ENCODE peak calls at places on chromosomes 5 and 9, in four cellular contexts. K, T, S and D are unnamed samples. For H3K9me3, the result is how much of the 10 kb centered on the place peaks cover.

GRCh38 chr5:132526290-132526973 is 16.9 kb downstream of the IL5 start:
- DNase-seq in K (peak), T (no peak), S (peak), D (peak)

GRCh38 chr9:106403081-106403480 is 459.9 kb upstream of the ZNF462 start:
- DNase-seq in K (peak), T (no peak), S (peak), D (no peak)

GRCh38 chr9:107712390-107712789 is 222.8 kb upstream of the KLF4 start:
- DNase-seq in K (peak), T (no peak), S (no peak), D (no peak)

GRCh38 chr9:121071356-121071755 is 3.4 kb upstream of the CNTRL start:
- DNase-seq in K (no peak), T (no peak), S (no peak), D (no peak)

GRCh38 chr9:130331061-130331460 is 65.5 kb downstream of the HMCN2 start:
- DNase-seq in K (no peak), T (no peak), S (no peak), D (no peak)

GRCh38 chr9:34553511-34554021 is 30.8 kb upstream of the ENHO start:
- DNase-seq in K (no peak), T (no peak), S (no peak), D (no peak)

GRCh38 chr5:120152472-120152871 is 311.6 kb upstream of the PRR16 start:
- DNase-seq in K (peak), T (no peak), S (no peak), D (no peak)

GRCh38 chr5:78907255-78907886 is 77.7 kb downstream of the ARSB start:
- DNase-seq in K (peak), T (peak), S (no peak), D (no peak)

GRCh38 chr9:126146254-126147145 is 180.1 kb upstream of the MVB12B start:
- DNase-seq in K (peak), T (no peak), S (peak), D (peak)

GRCh38 chr5:54087436-54087835 is 222.9 kb downstream of the ARL15 start:
- DNase-seq in K (peak), T (no peak), S (no peak), D (no peak)

GRCh38 chr9:614421-614820 is 227.1 kb upstream of the DMRT1 start:
- DNase-seq in K (peak), T (no peak), S (no peak), D (no peak)

GRCh38 chr9:129259373-129259772 is 81.3 kb upstream of the IER5L start:
- DNase-seq in K (no peak), T (no peak), S (no peak), D (no peak)

GRCh38 chr5:127133071-127133470 is 59.8 kb upstream of the C5orf63 start:
- DNase-seq in K (no peak), T (no peak), S (no peak), D (no peak)

GRCh38 chr9:128341435-128341849 is 1.1 kb downstream of the SLC27A4 start:
- DNase-seq in K (peak), T (peak), S (peak), D (peak)

GRCh38 chr9:89797255-89797654 is 192.4 kb downstream of the GADD45G start:
- DNase-seq in K (no peak), T (no peak), S (no peak), D (no peak)

GRCh38 chr5:50958852-50959457 is 292.5 kb downstream of the PARP8 start:
- DNase-seq in K (peak), T (no peak), S (peak), D (peak)

GRCh38 chr5:173429489-173430150 is 101.4 kb upstream of the STC2 start:
- DNase-seq in K (peak), T (no peak), S (no peak), D (no peak)

DNA sequence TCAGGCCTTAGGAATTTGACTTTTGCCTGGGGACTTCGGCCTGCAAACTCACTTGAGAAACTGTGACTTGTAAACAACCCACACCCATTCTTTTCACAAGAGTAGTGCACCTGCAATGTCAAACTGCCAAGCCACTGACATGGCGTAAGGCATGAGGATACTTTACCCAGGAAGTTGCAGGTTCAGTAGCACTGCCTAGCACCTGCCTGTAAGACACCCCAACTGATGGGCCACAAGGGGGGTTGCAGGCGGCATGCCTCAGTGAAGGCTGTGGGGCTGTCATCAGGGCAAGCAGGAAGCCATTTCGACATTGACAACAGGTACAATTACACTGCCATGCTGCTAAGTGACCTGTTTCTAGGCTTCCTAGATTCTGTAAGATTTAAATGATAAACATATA is 41.3 kb upstream of the RASGEF1C start:
- DNase-seq in K (no peak), T (no peak), S (no peak), D (no peak)
- H3K9me3 ChIP-seq in K (under half), T (half or more), S (under half), D (under half)

GRCh38 chr5:13595978-13596377 is 348.5 kb downstream of the DNAH5 start:
- DNase-seq in K (no peak), T (no peak), S (no peak), D (no peak)

DNA sequence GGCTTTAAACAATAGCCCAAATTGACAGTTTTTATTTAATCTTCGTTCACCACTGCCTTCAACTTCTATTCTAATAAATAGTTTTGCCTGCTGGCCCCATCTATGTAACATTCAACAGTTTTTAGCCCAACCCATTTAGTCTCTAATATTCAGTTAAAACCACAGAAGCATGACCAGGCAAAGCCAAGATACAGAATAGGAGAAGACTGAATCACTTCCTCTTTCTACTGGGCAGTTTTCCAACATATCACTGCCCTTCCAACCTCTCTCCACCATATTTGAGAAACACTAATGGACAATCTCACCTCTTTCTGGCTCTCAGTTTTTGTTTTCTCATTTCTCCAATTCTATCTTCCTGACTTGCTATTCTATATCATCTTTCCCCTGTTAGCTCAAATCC is 352.9 kb downstream of the DNAH5 start:
- DNase-seq in K (peak), T (no peak), S (no peak), D (no peak)
- H3K9me3 ChIP-seq in K (under half), T (under half), S (under half), D (under half)

GRCh38 chr5:3598236-3598635 is 2.6 kb downstream of the IRX1 start:
- DNase-seq in K (peak), T (no peak), S (no peak), D (no peak)
- H3K9me3 ChIP-seq in K (under half), T (under half), S (under half), D (under half)

GRCh38 chr5:179184521-179185050 is 124.4 kb downstream of the ZNF354C start:
- DNase-seq in K (no peak), T (no peak), S (no peak), D (no peak)
- H3K9me3 ChIP-seq in K (under half), T (under half), S (under half), D (under half)

GRCh38 chr5:12109075-12109688 is 204.9 kb upstream of the CTNND2 start:
- DNase-seq in K (no peak), T (no peak), S (no peak), D (no peak)

GRCh38 chr5:12111263-12111662 is 207.0 kb upstream of the CTNND2 start:
- DNase-seq in K (no peak), T (no peak), S (no peak), D (no peak)

GRCh38 chr5:12114075-12114474 is 209.8 kb upstream of the CTNND2 start:
- DNase-seq in K (no peak), T (no peak), S (no peak), D (no peak)

GRCh38 chr5:12110629-12111028 is 206.4 kb upstream of the CTNND2 start:
- DNase-seq in K (no peak), T (no peak), S (no peak), D (no peak)

DNA sequence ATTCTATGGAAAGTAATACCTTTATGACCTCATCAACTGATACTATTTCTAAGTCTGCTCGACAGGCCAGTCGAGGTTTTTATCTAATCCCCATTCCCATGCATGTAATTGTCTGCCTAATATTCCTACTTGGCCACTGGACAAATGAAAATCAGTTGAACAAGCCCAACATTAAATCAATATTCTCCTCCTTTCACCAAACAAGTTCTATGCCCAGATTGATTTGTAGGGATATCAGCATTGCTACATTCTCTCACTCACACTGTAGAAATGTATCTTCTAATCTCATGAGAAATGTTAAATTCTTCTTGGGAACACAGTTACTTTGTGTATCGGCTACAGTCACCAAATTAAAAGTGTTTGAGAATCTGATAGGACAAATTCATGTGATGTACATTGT is 208.8 kb upstream of the CTNND2 start:
- DNase-seq in K (no peak), T (no peak), S (no peak), D (no peak)
- H3K9me3 ChIP-seq in K (under half), T (under half), S (under half), D (under half)

DNA sequence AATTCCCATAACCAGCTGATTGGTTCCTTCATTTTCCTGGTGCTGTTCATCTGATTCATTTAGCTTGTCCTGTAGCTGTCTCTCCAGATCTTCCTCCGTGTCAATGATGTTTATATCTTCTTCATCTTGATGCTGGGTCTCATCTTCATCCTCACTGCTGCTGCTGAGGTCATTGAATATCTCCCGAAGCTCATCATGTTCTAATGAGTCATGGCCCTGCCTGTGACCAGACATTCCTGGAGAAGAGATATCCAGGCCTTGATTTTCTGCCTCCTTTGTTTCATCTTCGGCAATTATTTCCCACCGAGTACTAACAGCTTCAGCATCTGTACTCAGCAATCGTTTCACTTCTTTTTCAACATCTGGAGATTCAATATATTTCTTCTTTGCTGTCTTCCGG is 1.4 kb downstream of the TAF7 start:
- DNase-seq in K (peak), T (no peak), S (no peak), D (no peak)
- H3K9me3 ChIP-seq in K (under half), T (half or more), S (under half), D (under half)

DNA sequence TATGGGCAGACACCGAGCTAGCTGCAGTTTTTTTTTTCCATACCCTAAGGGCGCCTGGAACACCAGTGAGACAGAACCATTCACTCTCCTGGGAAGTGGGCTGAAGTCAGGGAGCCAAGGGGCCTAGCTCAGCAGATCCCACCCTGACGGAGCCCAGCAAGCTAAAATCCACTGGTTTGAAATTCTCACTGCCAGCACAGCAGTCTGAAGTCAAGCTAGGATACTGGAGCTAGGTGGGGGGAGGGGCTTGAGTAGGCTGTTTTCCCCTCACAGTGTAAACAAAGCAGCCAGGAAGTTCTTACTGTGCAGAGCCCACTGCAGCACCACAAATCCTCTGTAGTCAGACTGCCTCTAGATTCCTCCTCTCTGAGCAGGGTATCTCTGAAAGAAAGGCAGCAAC is 151.7 kb upstream of the HCN1 start:
- DNase-seq in K (no peak), T (no peak), S (peak), D (no peak)
- H3K9me3 ChIP-seq in K (under half), T (under half), S (under half), D (under half)

DNA sequence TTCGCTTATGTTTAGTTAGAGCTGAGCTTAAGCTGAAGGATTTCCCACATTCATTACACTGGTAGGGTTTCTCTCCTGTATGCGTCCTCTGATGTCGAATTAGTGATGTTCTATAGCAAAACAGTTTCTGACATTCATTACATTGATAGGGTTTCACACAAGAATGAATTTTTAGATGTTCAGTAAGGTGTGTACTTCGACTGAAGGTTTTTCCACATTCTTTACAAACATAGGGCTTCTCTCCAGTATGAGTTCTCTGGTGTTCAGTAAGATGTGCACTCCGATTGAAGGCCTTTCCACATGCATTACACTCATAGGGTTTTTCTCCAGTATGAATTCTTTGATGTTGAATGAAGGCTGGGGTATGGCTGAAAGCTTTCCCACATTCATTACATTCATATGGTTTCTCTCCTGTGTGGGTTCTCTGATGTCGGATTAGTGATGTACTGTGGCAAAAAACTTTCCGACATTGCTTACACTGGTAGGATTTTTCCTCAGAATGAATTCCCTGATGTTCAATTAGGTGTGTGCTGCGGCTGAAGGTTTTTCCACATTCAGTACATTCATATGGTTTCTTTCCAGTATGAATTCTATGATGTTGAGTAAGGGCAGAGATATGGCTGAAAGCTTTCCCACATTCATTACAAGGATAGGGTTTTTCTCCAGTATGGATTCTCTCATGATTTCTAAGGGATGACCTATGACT is 14.6 kb downstream of the ZNF883 start:
- DNase-seq in K (peak), T (no peak), S (no peak), D (no peak)
- H3K9me3 ChIP-seq in K (under half), T (half or more), S (half or more), D (under half)